ENCODE peak calls at places on chromosomes 1 and 21, in nine cellular contexts. Y is sigmoid colon; O is CD4-positive, alpha-beta memory T cell; H is cardiac muscle cell; Z is adrenal gland; Q is GM23338; N is psoas muscle; L is prostate gland; J is ovary. W is an unnamed sample.

GRCh38 chr1:154453577-154454352 is 48.3 kb upstream of the TDRD10 start:
- DNase-seq in Y (no peak), O (no peak), H (peak; percentile 70), Z (no peak), Q (no peak), N (no peak), L (no peak), J (no peak), W (no peak)

GRCh38 chr1:155872527-155872926 is 13.2 kb downstream of the SYT11 start:
- DNase-seq in Y (no peak), O (no peak), H (no peak), Z (no peak), Q (no peak), N (no peak), L (no peak), J (no peak), W (no peak)

GRCh38 chr1:3069491-3070303 is 694 bp downstream of the PRDM16 start:
- DNase-seq in Y (peak; percentile 64), O (no peak), H (peak; percentile 65), Z (peak; percentile 34), Q (peak; percentile 68), N (peak; percentile 17), L (peak; percentile 49), J (peak; percentile 78), W (no peak)

GRCh38 chr1:171740987-171741871 is 636 bp downstream of the VAMP4 start:
- DNase-seq in Y (peak; percentile 71), O (peak; percentile 28), H (peak; percentile 44), Z (peak; percentile 44), Q (peak; percentile 52), N (peak; percentile 29), L (peak; percentile 38), J (peak; percentile 42), W (no peak)

GRCh38 chr1:112693821-112694220 is 13.1 kb downstream of the RHOC start:
- DNase-seq in Y (no peak), O (no peak), H (no peak), Z (no peak), Q (no peak), N (no peak), L (no peak), J (no peak), W (no peak)

GRCh38 chr1:234188454-234188792 is 184.8 kb upstream of the COA6 start:
- DNase-seq in Y (no peak), O (no peak), H (no peak), Z (no peak), Q (peak; percentile 86), N (no peak), L (no peak), J (no peak), W (peak; percentile 45)

GRCh38 chr1:214404571-214405213 is 123.7 kb downstream of the SMYD2 start:
- DNase-seq in Y (no peak), O (no peak), H (peak; percentile 30), Z (no peak), Q (peak; percentile 81), N (no peak), L (no peak), J (no peak), W (peak; percentile 50)

GRCh38 chr1:91672601-91673161 is 172.0 kb downstream of the CDC7 start:
- DNase-seq in Y (no peak), O (no peak), H (no peak), Z (no peak), Q (no peak), N (no peak), L (no peak), J (no peak), W (no peak)

GRCh38 chr21:43355196-43355924 is 71.6 kb downstream of the SIK1 start:
- DNase-seq in Y (no peak), O (no peak), H (no peak), Z (no peak), Q (no peak), N (no peak), L (no peak), J (no peak), W (no peak)

GRCh38 chr1:85316324-85316723 is 39.9 kb upstream of the BCL10 start:
- DNase-seq in Y (no peak), O (no peak), H (no peak), Z (no peak), Q (no peak), N (no peak), L (no peak), J (no peak), W (no peak)

GRCh38 chr1:53160924-53161378 is 18.5 kb upstream of the SLC1A7 start:
- DNase-seq in Y (no peak), O (no peak), H (no peak), Z (no peak), Q (no peak), N (no peak), L (no peak), J (no peak), W (no peak)

GRCh38 chr1:65441464-65441863 is 21.0 kb downstream of the LEPR start:
- DNase-seq in Y (no peak), O (no peak), H (peak; percentile 75), Z (no peak), Q (no peak), N (no peak), L (no peak), J (no peak), W (no peak)

GRCh38 chr1:211654838-211655787 is 20.3 kb downstream of the NEK2 start:
- DNase-seq in Y (peak; percentile 94), O (peak; percentile 73), H (peak; percentile 92), Z (peak; percentile 87), Q (peak; percentile 94), N (peak; percentile 87), L (peak; percentile 85), J (peak; percentile 92), W (peak; percentile 72)
- H3K4me3 ChIP-seq in Y (no peak overlapping the region), O (no peak overlapping the region), H (no peak overlapping the region), Z (no peak overlapping the region), Q (no peak overlapping the region), N (no peak overlapping the region), L (no peak overlapping the region), J (no peak overlapping the region), W (no peak overlapping the region)

GRCh38 chr21:42230636-42231035 is 11.7 kb downstream of the ABCG1 start:
- DNase-seq in Y (peak; percentile 53), O (no peak), H (no peak), Z (no peak), Q (no peak), N (no peak), L (no peak), J (no peak), W (no peak)
- H3K4me1 ChIP-seq in Y (peaks cover 82% of the 10 kb centered on the region), O (peaks cover 85% of the 10 kb centered on the region), H (peaks cover 41% of the 10 kb centered on the region), Z (peaks cover 71% of the 10 kb centered on the region), Q (peaks cover 15% of the 10 kb centered on the region), N (peaks cover 80% of the 10 kb centered on the region), L (peaks cover 25% of the 10 kb centered on the region), J (peaks cover 13% of the 10 kb centered on the region), W (peaks cover 3% of the 10 kb centered on the region)

GRCh38 chr1:59055908-59056719 is 240.8 kb upstream of the FGGY start:
- DNase-seq in Y (no peak), O (no peak), H (no peak), Z (no peak), Q (no peak), N (no peak), L (no peak), J (no peak), W (no peak)
- H3K27ac ChIP-seq in Y (peak overlapping the region; percentile 49), O (no peak overlapping the region), H (no peak overlapping the region), Z (no peak overlapping the region), Q (no peak overlapping the region), N (no peak overlapping the region), L (peak overlapping the region; percentile 57), J (no peak overlapping the region), W (no peak overlapping the region)

DNA sequence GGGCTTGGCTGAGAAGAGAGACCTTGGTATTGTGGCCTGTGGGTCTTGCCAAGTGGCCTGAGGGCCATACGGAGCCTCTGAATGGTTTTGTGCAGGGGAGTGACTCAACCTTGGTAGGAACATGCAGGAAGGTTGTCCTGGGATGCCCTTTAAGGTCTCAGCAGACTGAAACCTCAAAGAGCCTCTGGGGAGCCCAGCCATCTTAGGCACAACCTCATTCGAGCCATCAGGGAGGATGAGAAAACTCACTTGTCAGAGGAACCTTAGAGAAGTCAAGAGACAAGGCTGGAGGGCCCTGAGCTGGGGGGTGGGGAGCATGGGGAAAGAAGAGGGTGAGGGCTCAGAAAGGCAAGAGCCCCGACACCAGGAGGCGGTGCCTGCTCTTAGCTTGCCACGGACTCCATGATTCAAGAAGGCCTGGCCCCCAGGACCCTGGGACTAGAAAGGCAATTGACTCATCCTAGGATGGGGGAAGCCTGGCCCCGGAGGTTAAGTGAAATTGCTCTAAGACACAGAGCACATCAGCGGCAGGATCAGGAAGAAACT is 13.0 kb downstream of the IFI6 start:
- DNase-seq in Y (peak; percentile 69), O (no peak), H (peak; percentile 69), Z (peak; percentile 37), Q (peak; percentile 56), N (peak; percentile 40), L (no peak), J (no peak), W (no peak)
- H3K4me3 ChIP-seq in Y (peak overlapping the region; percentile 64), O (peak overlapping the region; percentile 57), H (no peak overlapping the region), Z (no peak overlapping the region), Q (peak overlapping the region; percentile 61), N (no peak overlapping the region), L (no peak overlapping the region), J (no peak overlapping the region), W (peak overlapping the region; percentile 54)

DNA sequence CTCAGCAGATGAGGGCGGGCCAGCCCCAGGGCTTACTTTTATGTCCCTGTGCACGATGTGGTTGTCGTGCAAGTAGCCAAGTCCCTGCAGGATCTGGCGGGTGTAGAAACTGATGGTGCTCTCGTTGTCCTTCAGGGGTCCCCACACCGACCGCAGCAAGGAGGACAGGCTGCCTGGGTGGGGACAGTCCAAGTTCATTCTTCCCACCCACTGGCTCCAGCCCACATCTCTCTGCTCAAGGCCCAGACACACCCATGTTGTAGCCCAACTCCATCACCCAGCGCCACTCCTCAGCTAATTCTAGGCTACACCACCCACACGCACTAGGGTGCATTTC is 7.0 kb downstream of the MAP3K6 start:
- DNase-seq in Y (no peak), O (no peak), H (no peak), Z (no peak), Q (no peak), N (no peak), L (no peak), J (no peak), W (no peak)
- H3K4me1 ChIP-seq in Y (peaks cover 28% of the 10 kb centered on the region), O (peaks cover 49% of the 10 kb centered on the region), H (peaks cover 4% of the 10 kb centered on the region), Z (peaks cover 9% of the 10 kb centered on the region), Q (peaks cover 14% of the 10 kb centered on the region), N (peaks cover 1% of the 10 kb centered on the region), L (peaks cover 3% of the 10 kb centered on the region), J (peaks cover 3% of the 10 kb centered on the region), W (peaks cover 9% of the 10 kb centered on the region)

GRCh38 chr1:151061012-151061401 is 810 bp downstream of the MLLT11 start:
- DNase-seq in Y (peak; percentile 52), O (no peak), H (no peak), Z (no peak), Q (no peak), N (no peak), L (no peak), J (no peak), W (no peak)
- H3K27ac ChIP-seq in Y (peak overlapping the region; percentile 90), O (no peak overlapping the region), H (peak overlapping the region; percentile 82), Z (no peak overlapping the region), Q (peak overlapping the region; percentile 86), N (peak overlapping the region; percentile 90), L (no peak overlapping the region), J (no peak overlapping the region), W (no peak overlapping the region)

W was measured in iPS DF 6.9.